ENCODE peak calls at places on chromosomes 6 and 20, in ten cellular contexts. H, U, O, E, Q, N, M, W, A and L are unnamed samples.

GRCh38 chr6:119544325-119545150 is 195.0 kb upstream of the MAN1A1 start:
- DNase-seq in H (no peak), U (no peak), O (no peak), E (no peak), Q (no peak), N (no peak), M (peak), W (no peak), A (peak), L (no peak)

GRCh38 chr20:63782051-63782471 is 42.5 kb downstream of the SLC2A4RG start:
- DNase-seq in H (no peak), U (peak), O (peak), E (no peak), Q (no peak), N (no peak), M (no peak), W (no peak), A (no peak), L (no peak)

GRCh38 chr6:112469306-112469705 is 122.2 kb downstream of the RFPL4B start:
- DNase-seq in H (no peak), U (no peak), O (no peak), E (no peak), Q (no peak), N (no peak), M (no peak), W (no peak), A (no peak), L (no peak)

GRCh38 chr6:69668916-69669315 is 127.9 kb downstream of the LMBRD1 start:
- DNase-seq in H (no peak), U (no peak), O (no peak), E (no peak), Q (no peak), N (no peak), M (no peak), W (no peak), A (no peak), L (no peak)

GRCh38 chr6:160035693-160036330 is 66.9 kb downstream of the IGF2R start:
- DNase-seq in H (no peak), U (no peak), O (no peak), E (no peak), Q (no peak), N (no peak), M (peak), W (no peak), A (no peak), L (no peak)

GRCh38 chr6:119620846-119621570 is 271.4 kb upstream of the MAN1A1 start:
- DNase-seq in H (no peak), U (no peak), O (no peak), E (no peak), Q (no peak), N (no peak), M (peak), W (peak), A (peak), L (peak)

GRCh38 chr6:107098436-107099307 is 16.6 kb downstream of the BEND3 start:
- DNase-seq in H (no peak), U (no peak), O (no peak), E (no peak), Q (no peak), N (no peak), M (no peak), W (no peak), A (no peak), L (no peak)

GRCh38 chr6:108578595-108579038 is 17.9 kb downstream of the FOXO3 start:
- DNase-seq in H (no peak), U (no peak), O (no peak), E (no peak), Q (no peak), N (no peak), M (peak), W (no peak), A (peak), L (no peak)

GRCh38 chr6:38489951-38490350 is 149.8 kb downstream of the BTBD9 start:
- DNase-seq in H (no peak), U (no peak), O (no peak), E (no peak), Q (no peak), N (no peak), M (peak), W (no peak), A (peak), L (no peak)

GRCh38 chr20:63067721-63068560 is 61.2 kb upstream of the BHLHE23 start:
- DNase-seq in H (no peak), U (peak), O (no peak), E (no peak), Q (no peak), N (no peak), M (no peak), W (no peak), A (no peak), L (no peak)

GRCh38 chr20:38246357-38247165 is 14.0 kb downstream of the KIAA1755 start:
- DNase-seq in H (no peak), U (no peak), O (no peak), E (no peak), Q (no peak), N (no peak), M (peak), W (no peak), A (peak), L (no peak)

GRCh38 chr6:130426078-130426726 is 60.4 kb downstream of the TMEM200A start:
- DNase-seq in H (no peak), U (no peak), O (no peak), E (no peak), Q (no peak), N (no peak), M (no peak), W (no peak), A (no peak), L (no peak)

GRCh38 chr6:29230666-29231065 is 60.0 kb downstream of the OR2J2 start:
- DNase-seq in H (no peak), U (no peak), O (no peak), E (no peak), Q (no peak), N (no peak), M (no peak), W (no peak), A (no peak), L (no peak)

GRCh38 chr20:5364136-5364821 is 47.5 kb upstream of the PROKR2 start:
- DNase-seq in H (no peak), U (no peak), O (no peak), E (no peak), Q (no peak), N (no peak), M (no peak), W (no peak), A (no peak), L (peak)

GRCh38 chr6:37024665-37025337 is 19.3 kb downstream of the FGD2 start:
- DNase-seq in H (no peak), U (no peak), O (no peak), E (no peak), Q (no peak), N (no peak), M (no peak), W (peak), A (peak), L (peak)

GRCh38 chr20:41366546-41367392 is at the start of gene EMILIN3:
- DNase-seq in H (no peak), U (no peak), O (no peak), E (no peak), Q (peak), N (no peak), M (no peak), W (no peak), A (no peak), L (no peak)

GRCh38 chr6:40295251-40295949 is 291.8 kb downstream of the LRFN2 start:
- DNase-seq in H (no peak), U (no peak), O (no peak), E (no peak), Q (no peak), N (no peak), M (no peak), W (no peak), A (no peak), L (no peak)

GRCh38 chr6:155813548-155813947 is 357.9 kb upstream of the NOX3 start:
- DNase-seq in H (no peak), U (no peak), O (no peak), E (no peak), Q (no peak), N (no peak), M (no peak), W (no peak), A (no peak), L (no peak)

GRCh38 chr20:47019106-47019824 is 124.6 kb downstream of the EYA2 start:
- DNase-seq in H (no peak), U (no peak), O (no peak), E (no peak), Q (no peak), N (no peak), M (peak), W (no peak), A (peak), L (no peak)

GRCh38 chr6:10613077-10613476 is 81.3 kb downstream of the C6orf52 start:
- DNase-seq in H (no peak), U (no peak), O (no peak), E (no peak), Q (no peak), N (no peak), M (peak), W (no peak), A (no peak), L (no peak)

GRCh38 chr6:35391240-35391968 is 49.0 kb downstream of the PPARD start:
- DNase-seq in H (no peak), U (no peak), O (no peak), E (no peak), Q (no peak), N (no peak), M (peak), W (peak), A (peak), L (peak)

GRCh38 chr6:27650620-27651370 is 177.9 kb upstream of the ZNF184 start:
- DNase-seq in H (no peak), U (no peak), O (no peak), E (no peak), Q (peak), N (no peak), M (peak), W (no peak), A (peak), L (peak)

GRCh38 chr6:99868074-99868702 is 125.8 kb downstream of the MCHR2 start:
- DNase-seq in H (no peak), U (peak), O (peak), E (peak), Q (peak), N (no peak), M (peak), W (peak), A (peak), L (peak)

GRCh38 chr6:107803957-107804356 is 20.2 kb downstream of the SCML4 start:
- DNase-seq in H (no peak), U (no peak), O (no peak), E (no peak), Q (no peak), N (no peak), M (no peak), W (no peak), A (no peak), L (no peak)

GRCh38 chr6:11275598-11275997 is 43.1 kb upstream of the NEDD9 start:
- DNase-seq in H (no peak), U (no peak), O (no peak), E (peak), Q (no peak), N (no peak), M (no peak), W (no peak), A (no peak), L (no peak)

GRCh38 chr6:31114540-31114876 is at the start of gene PSORS1C1:
- DNase-seq in H (peak), U (peak), O (no peak), E (no peak), Q (peak), N (no peak), M (peak), W (peak), A (peak), L (peak)

GRCh38 chr6:87483929-87484328 is 11.2 kb downstream of the SLC35A1 start:
- DNase-seq in H (no peak), U (no peak), O (no peak), E (peak), Q (peak), N (no peak), M (no peak), W (peak), A (peak), L (peak)

GRCh38 chr20:38032585-38033329 is 499 bp downstream of the TTI1 start:
- DNase-seq in H (no peak), U (no peak), O (no peak), E (peak), Q (no peak), N (no peak), M (no peak), W (no peak), A (peak), L (no peak)

GRCh38 chr6:107991061-107991460 is 33.1 kb upstream of the SEC63 start:
- DNase-seq in H (no peak), U (no peak), O (no peak), E (peak), Q (no peak), N (no peak), M (no peak), W (no peak), A (no peak), L (no peak)

GRCh38 chr6:36590237-36590636 is 3.9 kb upstream of the SRSF3 start:
- DNase-seq in H (no peak), U (no peak), O (no peak), E (no peak), Q (peak), N (no peak), M (peak), W (no peak), A (peak), L (peak)

GRCh38 chr6:85255661-85256060 is 194.2 kb upstream of the NT5E start:
- DNase-seq in H (no peak), U (no peak), O (no peak), E (no peak), Q (no peak), N (no peak), M (no peak), W (no peak), A (no peak), L (no peak)

GRCh38 chr20:50284811-50285375 is 94.3 kb downstream of the CEBPB start:
- DNase-seq in H (no peak), U (peak), O (no peak), E (no peak), Q (no peak), N (no peak), M (no peak), W (no peak), A (peak), L (no peak)

GRCh38 chr6:157036245-157036681 is 259.1 kb downstream of the ARID1B start:
- DNase-seq in H (no peak), U (no peak), O (no peak), E (peak), Q (peak), N (no peak), M (peak), W (no peak), A (peak), L (peak)

GRCh38 chr6:157556671-157557430 is 175.9 kb downstream of the ZDHHC14 start:
- DNase-seq in H (no peak), U (no peak), O (no peak), E (peak), Q (no peak), N (no peak), M (no peak), W (no peak), A (no peak), L (no peak)

GRCh38 chr6:71533939-71534379 is 245.3 kb downstream of the OGFRL1 start:
- DNase-seq in H (no peak), U (no peak), O (no peak), E (peak), Q (peak), N (no peak), M (peak), W (no peak), A (peak), L (no peak)